ENCODE peak calls at places on chromosomes 6 and 20, in seven cellular contexts. J is hepatocyte, G is Peyer's patch, I is BJ, O is tibial nerve, B is dorsolateral prefrontal cortex, Q is A549. N is an unnamed sample.

GRCh38 chr20:23995905-23996666 is 7.5 kb upstream of the GGTLC1 start:
- DNase-seq in J (peak), G (peak), I (no peak), O (peak), B (peak), Q (peak), N (peak)

GRCh38 chr20:9928281-9928737 is 89.4 kb upstream of the PAK5 start:
- DNase-seq in J (no peak), G (no peak), I (no peak), O (no peak), B (no peak), Q (no peak), N (no peak)

GRCh38 chr6:113203135-113203534 is 654.0 kb upstream of the MARCKS start:
- DNase-seq in J (no peak), G (no peak), I (no peak), O (no peak), B (no peak), Q (no peak), N (no peak)

GRCh38 chr6:36285187-36285612 is 15.3 kb downstream of the PNPLA1 start:
- DNase-seq in J (no peak), G (no peak), I (no peak), O (no peak), B (peak), Q (no peak), N (no peak)

GRCh38 chr6:53960311-53960710 is 150.9 kb upstream of the MLIP start:
- DNase-seq in J (no peak), G (no peak), I (no peak), O (no peak), B (no peak), Q (no peak), N (peak)

GRCh38 chr20:14197097-14197496 is 140.3 kb downstream of the FLRT3 start:
- DNase-seq in J (no peak), G (no peak), I (peak), O (no peak), B (no peak), Q (no peak), N (peak)

GRCh38 chr6:36751091-36751490 is 53.5 kb downstream of the RAB44 start:
- DNase-seq in J (no peak), G (no peak), I (no peak), O (no peak), B (no peak), Q (no peak), N (no peak)

GRCh38 chr20:38238834-38239233 is 21.7 kb downstream of the KIAA1755 start:
- DNase-seq in J (peak), G (no peak), I (no peak), O (no peak), B (no peak), Q (no peak), N (no peak)

GRCh38 chr6:46175976-46176375 is 5.2 kb upstream of the ENPP5 start:
- DNase-seq in J (no peak), G (no peak), I (no peak), O (no peak), B (no peak), Q (no peak), N (no peak)

GRCh38 chr6:44285552-44286284 is 15.5 kb downstream of the TMEM151B start:
- DNase-seq in J (no peak), G (no peak), I (no peak), O (no peak), B (no peak), Q (no peak), N (peak)

GRCh38 chr6:140956567-140957306 is 1176.0 kb upstream of the GJE1 start:
- DNase-seq in J (no peak), G (no peak), I (no peak), O (no peak), B (no peak), Q (no peak), N (peak)

GRCh38 chr6:122779672-122780066 is at the start of gene FABP7:
- DNase-seq in J (no peak), G (no peak), I (no peak), O (no peak), B (no peak), Q (no peak), N (no peak)

GRCh38 chr20:25198663-25199363 is 3.3 kb downstream of the ENTPD6 start:
- DNase-seq in J (no peak), G (no peak), I (no peak), O (no peak), B (no peak), Q (no peak), N (no peak)

GRCh38 chr20:25197870-25198190 is 2.3 kb downstream of the ENTPD6 start:
- DNase-seq in J (no peak), G (no peak), I (no peak), O (no peak), B (no peak), Q (no peak), N (no peak)

GRCh38 chr20:25196701-25197120 is 1.2 kb downstream of the ENTPD6 start:
- DNase-seq in J (no peak), G (no peak), I (no peak), O (no peak), B (no peak), Q (no peak), N (no peak)

GRCh38 chr20:25195962-25196700 is 619 bp downstream of the ENTPD6 start:
- DNase-seq in J (peak), G (peak), I (no peak), O (no peak), B (peak), Q (peak), N (peak)

DNA sequence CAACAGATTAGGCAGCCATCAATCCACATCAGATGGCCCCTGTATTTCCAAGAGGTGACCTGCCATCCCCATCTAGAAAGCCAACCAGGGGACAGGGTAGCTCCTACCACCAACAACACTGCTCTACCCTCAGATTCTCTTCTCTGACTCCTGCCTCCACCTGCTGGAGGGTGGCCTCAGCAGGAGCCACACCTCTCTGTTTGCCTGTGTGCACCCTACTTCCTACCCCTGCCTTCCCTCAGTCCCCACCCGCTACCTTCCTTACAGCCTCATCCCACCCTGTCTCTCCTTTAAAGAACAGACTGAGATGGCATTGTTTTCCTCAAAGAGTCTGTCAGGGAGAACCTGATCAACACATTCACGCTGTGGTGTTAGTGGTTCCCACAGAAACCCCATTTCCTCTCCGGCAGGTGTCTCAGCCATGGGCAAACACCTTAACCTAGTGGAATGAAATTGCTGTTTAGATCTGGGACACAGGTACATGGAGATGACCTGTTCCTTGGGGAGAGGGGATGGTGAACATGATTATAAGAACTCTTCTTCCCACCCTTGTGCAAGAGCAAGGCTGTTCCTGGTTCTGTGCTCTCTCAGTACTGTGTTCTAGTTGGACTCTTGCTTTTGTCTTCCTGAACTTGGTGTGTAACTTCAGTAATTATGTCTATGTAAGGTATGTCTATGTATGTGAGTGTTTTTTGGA is 1.8 kb downstream of the ENTPD6 start:
- DNase-seq in J (no peak), G (no peak), I (no peak), O (no peak), B (no peak), Q (no peak), N (no peak)
- TF ChIP-seq CTCF in J (no peak), G (no peak), I (no peak), O (no peak), B (no peak), Q (no peak), N (no peak)

GRCh38 chr6:18022398-18023231 is 35.2 kb upstream of the KIF13A start:
- DNase-seq in J (peak), G (no peak), I (no peak), O (no peak), B (no peak), Q (peak), N (peak)
- H3K4me3 ChIP-seq in J (no peak), G (no peak), I (peak), O (no peak), B (no peak), Q (no peak), N (no peak)

GRCh38 chr20:17648782-17649730 is 33.0 kb downstream of the RRBP1 start:
- DNase-seq in J (no peak), G (peak), I (no peak), O (no peak), B (no peak), Q (peak), N (no peak)
- TF ChIP-seq CTCF in J (peak), G (no peak), I (peak), O (peak), B (no peak), Q (peak), N (no peak)

GRCh38 chr6:30495993-30496392 is 6.7 kb downstream of the HLA-E start:
- DNase-seq in J (no peak), G (no peak), I (no peak), O (no peak), B (no peak), Q (no peak), N (no peak)

GRCh38 chr6:30497714-30498113 is 8.4 kb downstream of the HLA-E start:
- DNase-seq in J (no peak), G (no peak), I (no peak), O (no peak), B (no peak), Q (no peak), N (no peak)

GRCh38 chr6:30500421-30501069 is 11.2 kb downstream of the HLA-E start:
- DNase-seq in J (no peak), G (no peak), I (no peak), O (no peak), B (no peak), Q (no peak), N (peak)
- H3K4me3 ChIP-seq in J (no peak), G (no peak), I (no peak), O (no peak), B (no peak), Q (no peak), N (no peak)

GRCh38 chr20:7155794-7156193 is 388.3 kb downstream of the BMP2 start:
- DNase-seq in J (no peak), G (no peak), I (no peak), O (no peak), B (no peak), Q (no peak), N (no peak)

GRCh38 chr20:7159903-7160302 is 392.4 kb downstream of the BMP2 start:
- DNase-seq in J (no peak), G (no peak), I (no peak), O (no peak), B (no peak), Q (no peak), N (no peak)

DNA sequence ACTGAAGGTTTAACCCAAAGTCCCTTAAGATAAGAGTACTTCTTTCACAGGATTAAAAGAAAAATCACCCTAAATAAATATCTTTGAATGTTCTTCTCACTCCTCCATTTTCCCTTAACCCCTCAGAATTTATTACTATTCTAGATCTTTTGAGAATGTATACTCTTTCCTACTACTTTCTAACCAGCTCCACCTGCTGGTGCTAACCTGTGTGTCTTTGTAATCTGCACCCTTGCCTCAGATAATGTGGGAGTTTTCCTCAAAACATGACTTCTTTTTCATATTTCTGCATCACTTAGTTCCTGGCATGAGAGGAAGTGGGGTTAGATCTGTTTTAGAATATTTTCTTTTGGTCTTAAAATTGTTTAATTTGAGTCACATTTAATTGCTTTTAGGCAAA is 394.2 kb downstream of the BMP2 start:
- DNase-seq in J (peak), G (no peak), I (no peak), O (no peak), B (no peak), Q (peak), N (peak)
- TF ChIP-seq CTCF in J (peak), G (no peak), I (no peak), O (no peak), B (no peak), Q (no peak), N (peak)

DNA sequence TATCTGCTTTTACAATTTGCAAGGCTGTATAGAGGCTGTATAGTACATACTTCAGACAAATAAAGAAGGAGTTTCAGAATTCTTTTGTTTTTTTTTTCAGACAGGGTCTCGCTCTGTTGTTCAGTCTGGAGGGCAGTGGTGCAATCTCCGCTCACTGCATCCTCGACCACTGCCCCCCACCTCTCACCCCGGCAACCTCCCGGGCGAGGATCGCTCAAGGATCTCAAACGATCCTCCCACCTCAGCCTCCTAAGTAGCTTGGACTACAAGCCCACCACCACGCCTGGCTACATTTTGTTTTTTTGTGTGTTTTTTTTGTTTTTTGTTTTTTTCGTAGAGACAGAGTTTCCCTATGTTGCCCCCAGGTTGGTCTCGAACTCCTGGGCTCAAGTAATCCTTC is 1.8 kb downstream of the FASTKD5 start:
- DNase-seq in J (no peak), G (no peak), I (no peak), O (no peak), B (no peak), Q (no peak), N (no peak)
- H3K4me3 ChIP-seq in J (no peak), G (no peak), I (no peak), O (peak), B (no peak), Q (peak), N (peak)

GRCh38 chr6:63121166-63121565 is 90.1 kb upstream of the FKBP1C start:
- DNase-seq in J (no peak), G (no peak), I (no peak), O (no peak), B (no peak), Q (peak), N (no peak)
- TF ChIP-seq CTCF in J (no peak), G (no peak), I (no peak), O (no peak), B (no peak), Q (no peak), N (no peak)

DNA sequence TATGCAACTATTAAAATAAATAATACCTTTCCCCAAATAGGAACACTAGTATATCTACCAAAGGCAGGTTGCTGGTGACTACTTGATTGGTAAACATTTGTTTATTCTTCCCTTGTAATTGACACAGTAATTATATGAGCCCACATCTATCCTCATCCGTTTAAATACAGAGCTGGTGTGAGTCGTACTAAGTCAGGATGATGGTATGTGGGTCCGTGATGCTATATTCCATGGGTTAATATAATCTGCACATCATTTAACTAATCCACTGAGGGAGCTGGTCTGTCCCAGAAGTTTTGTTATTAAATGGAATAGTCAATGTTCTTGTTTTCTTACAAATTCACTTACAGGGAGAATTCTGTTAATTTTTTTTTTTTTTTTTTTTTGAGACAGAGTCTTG is 164.0 kb upstream of the AGPAT4 start:
- DNase-seq in J (no peak), G (no peak), I (no peak), O (no peak), B (no peak), Q (no peak), N (no peak)
- H3K4me3 ChIP-seq in J (no peak), G (no peak), I (no peak), O (no peak), B (no peak), Q (no peak), N (no peak)

DNA sequence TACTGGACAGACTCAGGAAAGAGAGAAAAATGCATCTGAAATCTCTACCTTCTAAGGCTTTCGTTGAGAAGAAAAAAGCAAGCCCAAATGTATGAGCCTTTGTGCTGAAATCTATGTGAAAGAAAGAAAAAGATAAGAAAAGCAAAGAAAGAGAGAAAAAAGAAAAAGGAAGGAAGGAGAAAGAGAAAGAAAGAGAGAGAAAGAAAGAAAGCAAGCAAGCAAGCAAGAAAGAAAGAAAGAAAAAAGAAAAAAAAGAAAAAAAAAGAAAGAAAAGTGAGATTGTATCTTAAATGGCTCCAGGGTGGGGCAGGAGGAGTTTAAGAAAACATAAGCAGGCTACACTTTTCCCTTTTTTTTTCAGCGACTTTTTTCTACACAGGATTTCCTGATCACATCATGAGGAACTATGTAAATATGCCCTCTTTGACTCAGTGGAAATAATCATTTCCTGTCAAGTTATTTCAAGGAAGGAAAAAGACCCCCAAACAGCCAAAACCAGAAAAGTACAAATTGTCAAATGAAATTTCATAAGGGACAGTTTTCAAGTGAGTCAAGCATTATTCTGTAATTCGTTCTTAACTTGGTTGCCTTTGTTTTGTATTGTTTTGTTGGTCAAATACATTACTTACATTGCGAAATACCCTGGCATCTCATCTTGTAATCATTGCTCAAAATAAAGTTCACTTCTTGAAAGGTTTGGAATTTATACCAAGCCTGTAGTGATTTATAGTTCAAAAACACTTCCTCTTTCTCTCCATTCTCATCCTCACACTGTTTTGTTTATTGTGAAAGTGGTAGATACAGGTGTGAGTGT is 79.5 kb upstream of the RNF217 start:
- DNase-seq in J (no peak), G (no peak), I (no peak), O (no peak), B (no peak), Q (peak), N (peak)
- TF ChIP-seq CTCF in J (no peak), G (no peak), I (no peak), O (no peak), B (no peak), Q (no peak), N (no peak)

GRCh38 chr6:142301421-142302391 is at the start of gene ADGRG6:
- DNase-seq in J (peak), G (peak), I (no peak), O (no peak), B (peak), Q (peak), N (peak)

GRCh38 chr6:142303191-142303564 is 1.4 kb downstream of the ADGRG6 start:
- DNase-seq in J (no peak), G (no peak), I (no peak), O (no peak), B (no peak), Q (no peak), N (no peak)

GRCh38 chr6:142302427-142303190 is 802 bp downstream of the ADGRG6 start:
- DNase-seq in J (peak), G (no peak), I (no peak), O (no peak), B (no peak), Q (peak), N (no peak)

GRCh38 chr6:142306736-142307135 is 4.9 kb downstream of the ADGRG6 start:
- DNase-seq in J (no peak), G (no peak), I (no peak), O (no peak), B (no peak), Q (peak), N (no peak)

GRCh38 chr6:142304241-142304640 is 2.4 kb downstream of the ADGRG6 start:
- DNase-seq in J (no peak), G (no peak), I (no peak), O (no peak), B (no peak), Q (no peak), N (no peak)
- H3K4me3 ChIP-seq in J (peak), G (no peak), I (no peak), O (no peak), B (no peak), Q (peak), N (peak)

N was measured in fibroblast of villous mesenchyme.